ENCODE peak calls at places on chromosomes 13 and 19, in seven cellular contexts. I is fibroblast of the aortic adventitia, X is colonic mucosa, P is RWPE1, K is left ventricle myocardium inferior, T is Calu3, Y is Panc1. W is an unnamed sample.

GRCh38 chr13:73900591-73900990 is 233.6 kb downstream of the KLF12 start:
- DNase-seq in I (peak; percentile 63), X (no peak), P (no peak), K (no peak), T (no peak), Y (no peak), W (no peak)

GRCh38 chr13:103358245-103358932 is 292.2 kb upstream of the SLC10A2 start:
- DNase-seq in I (no peak), X (peak; percentile 25), P (no peak), K (no peak), T (no peak), Y (no peak), W (no peak)

GRCh38 chr19:40221858-40222619 is 3.9 kb upstream of the TTC9B start:
- DNase-seq in I (peak; percentile 95), X (peak; percentile 78), P (peak; percentile 97), K (peak; percentile 67), T (peak; percentile 82), Y (peak; percentile 100), W (peak; percentile 80)

GRCh38 chr19:52936958-52937334 is 13.7 kb upstream of the ZNF888 start:
- DNase-seq in I (no peak), X (peak; percentile 45), P (no peak), K (no peak), T (no peak), Y (no peak), W (no peak)

GRCh38 chr13:60066206-60066605 is 97.5 kb downstream of the DIAPH3 start:
- DNase-seq in I (no peak), X (no peak), P (no peak), K (no peak), T (no peak), Y (no peak), W (no peak)

GRCh38 chr13:80778302-80778701 is 437.4 kb upstream of the SPRY2 start:
- DNase-seq in I (no peak), X (no peak), P (peak; percentile 16), K (no peak), T (no peak), Y (no peak), W (no peak)

GRCh38 chr19:47049307-47049700 is 880 bp upstream of the TMEM160 start:
- DNase-seq in I (peak; percentile 75), X (no peak), P (no peak), K (no peak), T (no peak), Y (no peak), W (no peak)

GRCh38 chr13:83929147-83929546 is 46.9 kb upstream of the SLITRK1 start:
- DNase-seq in I (no peak), X (no peak), P (no peak), K (no peak), T (no peak), Y (no peak), W (no peak)

GRCh38 chr13:48561461-48562224 is 28.8 kb upstream of the RCBTB2 start:
- DNase-seq in I (no peak), X (no peak), P (no peak), K (no peak), T (no peak), Y (no peak), W (no peak)

GRCh38 chr19:55459950-55460657 is 1.3 kb downstream of the ISOC2 start:
- DNase-seq in I (peak; percentile 65), X (peak; percentile 46), P (no peak), K (no peak), T (no peak), Y (no peak), W (no peak)

GRCh38 chr19:21835429-21835809 is 563 bp downstream of the ZNF43 start:
- DNase-seq in I (no peak), X (no peak), P (no peak), K (no peak), T (no peak), Y (no peak), W (no peak)

GRCh38 chr13:54379461-54379860 is 1350.8 kb downstream of the OLFM4 start:
- DNase-seq in I (no peak), X (no peak), P (no peak), K (no peak), T (no peak), Y (no peak), W (no peak)

GRCh38 chr19:57675881-57676280 is 5.9 kb upstream of the ZNF551 start:
- DNase-seq in I (peak; percentile 7), X (no peak), P (no peak), K (no peak), T (no peak), Y (no peak), W (no peak)

DNA sequence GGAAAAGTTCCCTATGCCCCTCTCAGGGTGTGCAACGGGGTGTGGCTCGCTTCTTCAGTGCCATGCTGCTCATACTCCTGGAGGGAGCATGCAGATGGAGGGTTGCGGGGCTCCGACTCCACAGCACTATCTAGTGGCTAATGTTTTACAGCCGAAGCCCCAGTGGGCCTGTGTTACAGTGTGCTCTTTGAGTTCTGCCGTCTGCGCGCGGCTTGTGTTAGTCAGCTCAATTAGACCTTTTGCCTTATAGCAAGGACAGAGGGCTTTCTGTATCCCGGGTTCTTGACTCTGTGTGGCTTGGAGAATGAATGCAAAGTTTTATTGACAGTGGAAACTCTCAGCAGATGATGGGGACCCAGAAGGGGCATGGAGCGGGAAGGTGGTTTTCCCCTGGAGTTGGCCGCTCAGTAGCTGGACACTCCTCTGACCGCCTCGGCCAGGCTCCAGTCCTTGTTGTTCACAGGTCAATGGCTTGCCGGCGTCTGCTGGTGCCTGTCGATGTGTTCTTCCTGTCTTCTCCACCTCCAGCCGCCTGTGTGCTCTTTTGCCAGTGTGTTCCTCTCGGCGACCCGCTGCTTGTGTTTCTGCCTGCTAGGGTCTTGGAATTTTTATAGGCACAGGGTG is 383.4 kb downstream of the LMO7 start:
- DNase-seq in I (no peak), X (peak; percentile 23), P (no peak), K (peak; percentile 11), T (no peak), Y (no peak), W (peak; percentile 59)
- TF ChIP-seq CTCF in I (no peak), X (no peak), P (no peak), K (peak; percentile 44), T (no peak), Y (peak; percentile 72), W (no peak)

DNA sequence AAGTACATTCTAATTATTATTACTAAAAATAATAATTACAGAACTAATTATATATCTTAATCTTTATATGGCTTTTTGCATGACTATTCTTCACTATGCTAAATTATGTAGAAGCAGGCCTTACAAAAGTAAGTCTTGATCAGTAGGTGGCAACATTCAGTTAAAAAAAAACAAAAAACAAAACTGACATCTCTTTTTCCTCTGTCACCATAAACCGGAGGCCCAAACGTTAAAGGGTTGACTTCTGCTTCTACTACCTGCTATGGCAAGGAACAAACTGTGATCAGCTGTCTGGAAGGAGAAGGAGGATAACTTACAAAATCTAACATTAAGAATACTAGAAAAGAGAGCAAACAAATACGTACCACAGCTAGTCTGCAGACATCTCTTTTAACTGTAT is 1525.6 kb downstream of the SLITRK1 start:
- DNase-seq in I (peak; percentile 20), X (no peak), P (no peak), K (no peak), T (no peak), Y (no peak), W (no peak)
- TF ChIP-seq CTCF in I (no peak), X (no peak), P (no peak), K (no peak), T (no peak), Y (no peak), W (no peak)

GRCh38 chr13:36371185-36371584 is 25.0 kb upstream of the SPART start:
- DNase-seq in I (no peak), X (no peak), P (no peak), K (no peak), T (no peak), Y (no peak), W (no peak)
- TF ChIP-seq CTCF in I (no peak), X (no peak), P (no peak), K (no peak), T (no peak), Y (no peak), W (no peak)

DNA sequence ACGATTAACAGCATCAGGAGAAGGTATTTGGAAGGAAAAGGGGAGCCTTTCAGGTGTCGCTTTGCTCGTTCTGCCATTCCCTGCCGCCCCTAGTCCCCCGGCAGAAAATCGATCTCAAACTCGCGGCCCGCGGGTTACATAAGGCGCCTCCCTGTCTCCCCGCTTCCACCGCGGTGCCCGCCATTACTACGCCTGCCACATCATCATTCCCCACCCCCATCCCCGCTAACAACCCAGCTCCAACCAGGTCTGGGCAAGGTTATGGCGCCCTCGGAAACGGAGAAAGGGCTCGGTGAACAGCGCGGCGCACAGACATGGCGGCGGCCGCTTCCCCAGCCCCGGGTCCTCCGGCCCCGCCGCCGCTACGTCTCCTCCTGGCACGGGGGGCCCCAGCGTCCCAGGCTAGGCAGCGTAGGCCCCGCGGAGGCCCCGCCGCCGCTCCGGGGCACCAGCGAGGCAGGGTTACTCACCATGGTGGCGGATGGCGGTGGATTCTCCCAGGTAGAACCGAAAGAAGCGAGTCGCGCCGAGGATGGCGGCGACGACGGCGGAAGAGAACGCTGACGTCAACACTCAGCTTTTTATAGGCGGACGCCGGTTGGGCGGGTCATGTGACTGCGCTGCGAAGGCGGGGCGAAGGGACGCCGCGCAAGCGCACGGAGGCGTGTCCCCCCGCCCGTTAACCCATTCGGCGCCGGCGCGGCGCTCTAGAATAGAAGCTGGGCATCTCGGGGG is at the start of gene EEF2:
- DNase-seq in I (peak; percentile 92), X (peak; percentile 91), P (peak; percentile 97), K (peak; percentile 90), T (peak; percentile 83), Y (no peak), W (peak; percentile 91)
- TF ChIP-seq CTCF in I (no peak), X (no peak), P (no peak), K (no peak), T (no peak), Y (no peak), W (no peak)

DNA sequence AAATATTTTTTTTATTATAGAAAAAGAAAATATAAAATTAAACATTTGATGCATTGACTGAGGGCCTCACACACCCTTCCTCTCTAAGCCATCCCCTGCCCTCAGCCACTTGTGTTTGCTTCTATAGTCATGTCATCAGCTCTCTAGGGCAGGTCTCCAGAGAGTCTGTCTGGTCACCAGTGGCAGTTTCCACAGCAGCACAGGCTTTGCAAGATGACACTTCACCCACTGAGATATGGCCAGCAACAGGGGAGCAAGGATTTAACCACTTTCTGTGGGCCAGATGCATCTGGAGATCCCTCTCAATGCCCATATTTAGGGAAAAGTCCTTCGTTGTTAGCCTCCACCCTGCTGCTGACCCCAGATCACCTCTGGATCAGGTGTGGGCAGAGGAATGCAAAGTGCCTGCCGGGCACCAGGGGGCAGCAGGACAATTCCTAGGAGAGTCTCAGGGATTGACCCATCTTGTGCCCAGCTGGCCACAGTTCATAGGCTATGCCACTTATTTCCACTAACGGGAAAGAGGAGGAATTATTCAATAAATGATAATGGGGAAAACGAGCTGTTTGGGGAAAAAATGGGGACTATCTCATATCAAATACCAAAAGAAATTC is 4.8 kb downstream of the ABCC4 start:
- DNase-seq in I (no peak), X (peak; percentile 73), P (peak; percentile 46), K (peak; percentile 42), T (peak; percentile 34), Y (no peak), W (peak; percentile 68)
- TF ChIP-seq CTCF in I (peak; percentile 58), X (peak; percentile 62), P (peak; percentile 53), K (peak; percentile 72), T (peak; percentile 32), Y (peak; percentile 81), W (peak; percentile 53)

DNA sequence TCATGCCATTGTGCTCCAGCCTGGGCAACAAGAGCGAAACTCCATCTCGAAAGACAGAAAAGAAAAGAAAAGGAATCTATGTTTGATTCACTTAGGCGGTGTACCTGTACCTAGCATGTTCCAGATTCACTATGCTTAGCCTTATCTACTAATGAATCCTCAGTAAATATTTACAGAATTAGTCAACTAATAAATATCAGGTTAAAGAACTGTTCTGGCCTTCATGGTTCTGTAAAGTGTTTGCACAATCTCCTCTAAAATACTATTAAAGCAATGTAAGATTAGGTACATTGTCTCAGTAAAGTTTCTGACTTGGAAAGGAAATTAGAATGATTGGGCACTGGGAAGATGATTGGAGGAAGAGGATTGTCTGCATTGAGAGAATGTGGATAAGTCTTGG is 2770.4 kb downstream of the PCDH9 start:
- DNase-seq in I (no peak), X (no peak), P (no peak), K (no peak), T (no peak), Y (no peak), W (no peak)
- TF ChIP-seq CTCF in I (no peak), X (no peak), P (no peak), K (no peak), T (no peak), Y (no peak), W (no peak)